ENCODE peak calls at places on chromosome 1, in eight cellular contexts. Y, K, G, U, L, Z, H and A are unnamed samples.
A peak's percentile ranks its signal among the peaks of the same experiment; 100 is the strongest.

GRCh38 chr1:68173283-68174172 is 58.8 kb downstream of the WLS start:
- DNase-seq in U (no peak), Y (no peak), G (no peak), K (peak; percentile 81), L (no peak), H (peak; percentile 75), Z (no peak), A (peak; percentile 24)

GRCh38 chr1:79188371-79188770 is 181.8 kb upstream of the ADGRL4 start:
- DNase-seq in G (no peak), Z (no peak), U (no peak), H (peak; percentile 65), Y (no peak), K (peak; percentile 59), L (no peak), A (peak; percentile 72)

GRCh38 chr1:160352555-160352954 is 9.4 kb downstream of the NCSTN start:
- DNase-seq in K (no peak), G (no peak), Y (no peak), H (no peak), L (no peak), Z (no peak), U (no peak), A (no peak)

GRCh38 chr1:111441573-111442192 is 7.4 kb downstream of the WDR77 start:
- DNase-seq in U (no peak), G (no peak), K (no peak), Z (peak; percentile 46), Y (peak; percentile 52), L (peak; percentile 61), H (peak; percentile 25), A (peak; percentile 37)

GRCh38 chr1:201537966-201538617 is 835 bp upstream of the NAV1 start:
- DNase-seq in H (no peak), U (no peak), L (no peak), G (no peak), K (no peak), Y (no peak), Z (no peak), A (no peak)

GRCh38 chr1:74481607-74482006 is 30.8 kb downstream of the LRRC53 start:
- DNase-seq in Z (no peak), K (no peak), H (no peak), G (no peak), U (no peak), Y (no peak), L (no peak), A (no peak)

GRCh38 chr1:216014046-216014445 is 409.2 kb downstream of the USH2A start:
- DNase-seq in K (no peak), Y (no peak), H (peak; percentile 22), L (no peak), G (no peak), U (no peak), Z (no peak), A (no peak)

GRCh38 chr1:114258074-114258473 is 104.4 kb upstream of the SYT6 start:
- DNase-seq in Y (no peak), K (no peak), H (no peak), U (no peak), L (no peak), Z (no peak), G (no peak), A (no peak)

GRCh38 chr1:23122023-23122738 is 46.5 kb downstream of the LUZP1 start:
- DNase-seq in L (no peak), H (peak; percentile 77), U (no peak), K (peak; percentile 59), Z (no peak), G (no peak), Y (peak; percentile 71), A (peak; percentile 46)

GRCh38 chr1:46941135-46941694 is at the start of gene CYP4A11:
- DNase-seq in G (no peak), H (no peak), U (no peak), Z (no peak), Y (no peak), L (no peak), K (no peak), A (no peak)

DNA sequence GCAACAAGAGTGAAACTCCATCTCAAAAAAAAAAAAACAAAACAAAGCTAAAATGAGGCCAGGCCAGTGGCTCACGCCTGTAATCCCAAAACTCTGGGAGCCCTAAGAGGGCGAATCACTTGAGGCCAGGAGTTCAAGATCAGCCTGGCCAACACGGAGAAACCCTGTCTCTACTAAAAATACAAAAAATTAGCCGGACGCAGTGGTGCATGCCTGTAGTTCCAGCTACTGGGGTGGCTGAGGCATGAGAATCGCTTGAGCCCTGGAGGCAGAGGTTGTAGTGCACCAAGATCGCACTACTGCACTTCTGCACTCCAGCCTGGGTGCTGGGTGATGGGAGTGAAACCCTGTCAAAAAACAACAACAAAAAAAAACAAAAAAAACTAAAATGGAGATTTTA is 191.2 kb upstream of the SGIP1 start:
- DNase-seq in L (no peak), Z (no peak), Y (no peak), K (no peak), U (no peak), H (no peak), G (no peak), A (no peak)
- H3K4me3 ChIP-seq in L (no peak overlapping the region), Z (no peak overlapping the region), Y (no peak overlapping the region), K (no peak overlapping the region), U (no peak overlapping the region), H (no peak overlapping the region), G (no peak overlapping the region), A (no peak overlapping the region)

DNA sequence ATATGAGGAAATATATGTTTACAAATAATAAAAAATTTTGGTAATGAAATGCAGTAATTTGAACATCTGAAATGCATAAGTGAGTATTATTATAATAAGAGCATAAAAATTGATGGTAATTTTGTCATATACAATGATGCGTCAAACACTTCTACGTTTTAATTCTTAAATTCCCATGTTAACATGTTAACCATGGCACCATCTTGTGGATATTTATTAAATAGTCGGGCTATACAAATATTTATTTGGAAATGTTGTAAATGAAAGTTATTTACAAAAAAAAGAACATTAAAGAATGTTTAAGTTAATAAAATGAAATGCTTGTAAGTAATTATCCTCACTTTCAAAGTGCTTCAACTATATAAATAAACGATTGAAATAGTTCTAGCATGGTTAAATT is 57.2 kb upstream of the C1orf185 start:
- DNase-seq in G (no peak), U (no peak), H (no peak), L (no peak), Y (no peak), K (peak; percentile 14), Z (no peak), A (peak; percentile 6)
- TF ChIP-seq CTCF in G (peak; percentile 22), U (no peak), H (peak; percentile 32), L (no peak), Y (no peak), K (no peak), Z (no peak), A (no peak)

DNA sequence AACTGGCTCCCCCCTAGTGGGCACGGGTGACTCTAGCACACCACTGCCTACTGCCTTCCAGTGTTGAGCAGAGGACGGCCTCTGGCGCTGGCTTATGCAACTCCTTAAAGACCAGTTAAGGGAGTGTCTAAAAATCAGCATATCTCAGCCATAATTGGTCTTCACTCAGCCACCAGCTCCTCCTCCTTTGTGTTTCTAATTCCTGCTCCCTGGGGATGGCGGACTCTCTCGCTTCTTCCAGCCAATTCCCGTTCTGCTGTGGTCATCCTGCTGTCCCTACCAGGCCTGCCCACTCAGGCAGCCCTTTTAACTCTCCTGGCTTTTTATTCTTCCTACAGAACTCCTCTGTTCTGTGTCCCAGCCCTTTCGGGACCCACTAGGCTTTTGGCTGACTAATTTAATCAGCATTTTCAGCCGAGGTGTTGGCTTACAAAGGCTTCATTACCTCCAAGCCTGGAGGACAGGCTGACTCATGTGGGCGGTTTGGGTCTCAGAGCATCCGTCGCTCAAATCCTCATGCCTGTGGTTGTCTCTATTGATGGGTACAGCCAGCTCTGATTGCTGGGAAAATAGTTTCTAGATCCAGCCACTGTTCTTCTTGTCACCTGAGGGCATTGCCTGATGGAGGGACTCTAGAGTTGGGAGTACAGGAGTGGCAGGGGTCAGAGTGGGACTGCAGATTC is 332.5 kb downstream of the CAMTA1 start:
- DNase-seq in Z (no peak), U (no peak), L (peak; percentile 53), H (peak; percentile 94), Y (peak; percentile 12), K (peak; percentile 96), G (peak; percentile 83), A (peak; percentile 91)
- H3K4me3 ChIP-seq in Z (no peak overlapping the region), U (no peak overlapping the region), L (no peak overlapping the region), H (peak overlapping the region; percentile 23), Y (no peak overlapping the region), K (peak overlapping the region; percentile 12), G (no peak overlapping the region), A (peak overlapping the region; percentile 31)

GRCh38 chr1:31977361-31978131 is 36.1 kb upstream of the KHDRBS1 start:
- DNase-seq in L (peak; percentile 55), H (peak; percentile 47), Z (peak; percentile 41), G (no peak), U (no peak), Y (no peak), K (peak; percentile 20), A (peak; percentile 69)
- TF ChIP-seq CTCF in L (peak; percentile 53), H (peak; percentile 39), Z (peak; percentile 50), G (no peak), U (peak; percentile 30), Y (no peak), K (peak; percentile 50), A (peak; percentile 38)

GRCh38 chr1:234675561-234675960 is 65.6 kb upstream of the IRF2BP2 start:
- DNase-seq in L (no peak), G (no peak), H (no peak), U (no peak), K (no peak), Z (no peak), Y (no peak), A (no peak)

GRCh38 chr1:234675006-234675405 is 65.0 kb upstream of the IRF2BP2 start:
- DNase-seq in Y (no peak), G (no peak), K (no peak), U (no peak), H (no peak), Z (no peak), L (no peak), A (no peak)

GRCh38 chr1:234672349-234673135 is 62.6 kb upstream of the IRF2BP2 start:
- DNase-seq in Y (no peak), G (no peak), Z (no peak), K (no peak), L (peak; percentile 54), U (no peak), H (no peak), A (no peak)

GRCh38 chr1:234674218-234674815 is 64.3 kb upstream of the IRF2BP2 start:
- DNase-seq in K (no peak), H (no peak), L (no peak), U (no peak), Y (no peak), G (no peak), Z (no peak), A (no peak)

GRCh38 chr1:234676103-234676594 is 66.2 kb upstream of the IRF2BP2 start:
- DNase-seq in Z (peak; percentile 52), H (peak; percentile 74), U (no peak), L (peak; percentile 91), G (peak; percentile 86), Y (peak; percentile 91), K (peak; percentile 69), A (peak; percentile 58)
- H3K4me3 ChIP-seq in Z (no peak overlapping the region), H (peak overlapping the region; percentile 38), U (peak overlapping the region; percentile 36), L (peak overlapping the region; percentile 46), G (peak overlapping the region; percentile 62), Y (no peak overlapping the region), K (peak overlapping the region; percentile 28), A (peak overlapping the region; percentile 42)